ENCODE peak calls at places on chromosome 5, in five cellular contexts. K is brain pericyte, L is Right ventricle myocardium superior, R is endothelial cell, U is posterior vena cava. H is an unnamed sample.

GRCh38 chr5:13478831-13479465 is 465.5 kb downstream of the DNAH5 start:
- DNase-seq in K (no peak), L (no peak), R (peak), U (no peak), H (no peak)

GRCh38 chr5:14041528-14042184 is 97.2 kb upstream of the DNAH5 start:
- DNase-seq in K (no peak), L (no peak), R (no peak), U (no peak), H (no peak)

GRCh38 chr5:82534891-82535395 is 256.8 kb upstream of the RPS23 start:
- DNase-seq in K (no peak), L (no peak), R (no peak), U (no peak), H (no peak)

GRCh38 chr5:107957023-107957422 is 286.3 kb upstream of the EFNA5 start:
- DNase-seq in K (no peak), L (no peak), R (no peak), U (no peak), H (no peak)

GRCh38 chr5:14212838-14213237 is 69.7 kb downstream of the TRIO start:
- DNase-seq in K (no peak), L (no peak), R (no peak), U (no peak), H (no peak)

GRCh38 chr5:96790851-96791513 is 16.8 kb downstream of the ERAP1 start:
- DNase-seq in K (no peak), L (no peak), R (no peak), U (no peak), H (no peak)

GRCh38 chr5:134651531-134651930 is 2.9 kb downstream of the SEC24A start:
- DNase-seq in K (no peak), L (no peak), R (no peak), U (peak), H (no peak)

GRCh38 chr5:53211799-53212198 is 102.2 kb upstream of the MOCS2 start:
- DNase-seq in K (no peak), L (no peak), R (no peak), U (no peak), H (no peak)

GRCh38 chr5:17037751-17038150 is 101.7 kb upstream of the MYO10 start:
- DNase-seq in K (no peak), L (no peak), R (no peak), U (no peak), H (no peak)

GRCh38 chr5:81579525-81579924 is 171.4 kb downstream of the SSBP2 start:
- DNase-seq in K (no peak), L (no peak), R (no peak), U (no peak), H (no peak)

GRCh38 chr5:44388504-44389409 is 463 bp downstream of the FGF10 start:
- DNase-seq in K (no peak), L (peak), R (peak), U (no peak), H (no peak)

GRCh38 chr5:101728933-101729332 is 567.2 kb downstream of the SLCO4C1 start:
- DNase-seq in K (no peak), L (no peak), R (no peak), U (no peak), H (no peak)

GRCh38 chr5:79436821-79437220 is 77.1 kb downstream of the HOMER1 start:
- DNase-seq in K (no peak), L (no peak), R (no peak), U (no peak), H (no peak)

GRCh38 chr5:16856531-16856930 is 79.6 kb downstream of the MYO10 start:
- DNase-seq in K (no peak), L (no peak), R (no peak), U (no peak), H (no peak)

GRCh38 chr5:59838989-59839388 is 54.5 kb downstream of the PDE4D start:
- DNase-seq in K (no peak), L (no peak), R (no peak), U (no peak), H (no peak)

GRCh38 chr5:111066261-111066938 is 5.1 kb upstream of the TSLP start:
- DNase-seq in K (no peak), L (no peak), R (no peak), U (no peak), H (no peak)

GRCh38 chr5:80672140-80672736 is 17.5 kb upstream of the DHFR start:
- DNase-seq in K (peak), L (peak), R (peak), U (peak), H (peak)

GRCh38 chr5:157384971-157385709 is 74.9 kb upstream of the NIPAL4 start:
- DNase-seq in K (peak), L (peak), R (peak), U (peak), H (no peak)

GRCh38 chr5:130975299-130975698 is 189.8 kb downstream of the HINT1 start:
- DNase-seq in K (no peak), L (no peak), R (no peak), U (no peak), H (no peak)

GRCh38 chr5:14184082-14184481 is 40.9 kb downstream of the TRIO start:
- DNase-seq in K (no peak), L (no peak), R (no peak), U (no peak), H (no peak)

GRCh38 chr5:154850255-154851062 is at the start of gene FAXDC2:
- DNase-seq in K (peak), L (peak), R (peak), U (peak), H (peak)

GRCh38 chr5:57191163-57191562 is 17.3 kb downstream of the GPBP1 start:
- DNase-seq in K (no peak), L (no peak), R (no peak), U (no peak), H (no peak)

GRCh38 chr5:142841511-142842255 is 71.5 kb downstream of the ARHGAP26 start:
- DNase-seq in K (no peak), L (peak), R (no peak), U (peak), H (no peak)

GRCh38 chr5:54460181-54460919 is 4.9 kb downstream of the HSPB3 start:
- DNase-seq in K (no peak), L (no peak), R (no peak), U (no peak), H (no peak)

GRCh38 chr5:157476699-157477408 is 16.8 kb downstream of the NIPAL4 start:
- DNase-seq in K (peak), L (no peak), R (peak), U (no peak), H (peak)